ENCODE peak calls at places on chromosomes 2 and 18, in eight cellular contexts. I, M, B, L, X, Y, T and E are unnamed samples.

GRCh38 chr2:20190862-20191713 is 33.8 kb downstream of the SDC1 start:
- DNase-seq in I (peak), M (no peak), B (peak), L (no peak), X (no peak), Y (peak), T (peak), E (peak)

GRCh38 chr2:178529194-178529593 is 48.9 kb downstream of the PLEKHA3 start:
- DNase-seq in I (no peak), M (no peak), B (no peak), L (no peak), X (no peak), Y (no peak), T (no peak), E (no peak)

GRCh38 chr2:26034597-26035067 is 748 bp downstream of the RAB10 start:
- DNase-seq in I (no peak), M (no peak), B (no peak), L (no peak), X (no peak), Y (peak), T (peak), E (peak)

GRCh38 chr2:218988650-218989049 is 3.7 kb upstream of the FEV start:
- DNase-seq in I (no peak), M (no peak), B (no peak), L (no peak), X (no peak), Y (peak), T (no peak), E (no peak)

GRCh38 chr2:215695876-215696275 is 260.0 kb upstream of the FN1 start:
- DNase-seq in I (no peak), M (no peak), B (peak), L (no peak), X (no peak), Y (no peak), T (no peak), E (no peak)

GRCh38 chr2:38375711-38376345 is 1.2 kb downstream of the ATL2 start:
- DNase-seq in I (no peak), M (no peak), B (no peak), L (no peak), X (no peak), Y (peak), T (peak), E (peak)

GRCh38 chr2:9630001-9630749 is 622 bp downstream of the YWHAQ start:
- DNase-seq in I (peak), M (peak), B (peak), L (peak), X (peak), Y (peak), T (peak), E (peak)

GRCh38 chr2:72982781-72983499 is 65.6 kb downstream of the EMX1 start:
- DNase-seq in I (no peak), M (no peak), B (no peak), L (no peak), X (no peak), Y (no peak), T (no peak), E (no peak)

GRCh38 chr2:9032555-9032954 is 29.1 kb upstream of the MBOAT2 start:
- DNase-seq in I (no peak), M (no peak), B (no peak), L (no peak), X (no peak), Y (no peak), T (no peak), E (no peak)

GRCh38 chr18:32577561-32577960 is 106.9 kb upstream of the GAREM1 start:
- DNase-seq in I (no peak), M (no peak), B (no peak), L (no peak), X (no peak), Y (no peak), T (no peak), E (no peak)

GRCh38 chr18:54739476-54739875 is 88.8 kb upstream of the RAB27B start:
- DNase-seq in I (no peak), M (no peak), B (peak), L (no peak), X (no peak), Y (no peak), T (no peak), E (peak)

GRCh38 chr2:33391582-33392255 is 84.7 kb upstream of the RASGRP3 start:
- DNase-seq in I (no peak), M (no peak), B (peak), L (no peak), X (no peak), Y (no peak), T (no peak), E (no peak)

GRCh38 chr18:35904389-35905037 is 68.0 kb upstream of the RMP24 start:
- DNase-seq in I (no peak), M (no peak), B (no peak), L (no peak), X (no peak), Y (no peak), T (no peak), E (no peak)

GRCh38 chr18:7084766-7085080 is 32.9 kb downstream of the LAMA1 start:
- DNase-seq in I (no peak), M (no peak), B (peak), L (no peak), X (no peak), Y (no peak), T (no peak), E (peak)

GRCh38 chr2:99851811-99852210 is 290.6 kb downstream of the AFF3 start:
- DNase-seq in I (no peak), M (no peak), B (no peak), L (no peak), X (no peak), Y (no peak), T (no peak), E (no peak)

GRCh38 chr2:222298311-222299150 is at the start of gene PAX3:
- DNase-seq in I (no peak), M (no peak), B (peak), L (no peak), X (no peak), Y (no peak), T (peak), E (no peak)

GRCh38 chr2:157559461-157559860 is 69.2 kb downstream of the ACVR1C start:
- DNase-seq in I (no peak), M (no peak), B (no peak), L (no peak), X (no peak), Y (no peak), T (peak), E (no peak)
- H3K4me3 ChIP-seq in I (no peak), M (no peak), B (no peak), L (no peak), X (no peak), Y (no peak), T (no peak), E (no peak)

GRCh38 chr2:56613254-56613653 is 429.5 kb downstream of the CCDC85A start:
- DNase-seq in I (no peak), M (no peak), B (no peak), L (no peak), X (no peak), Y (no peak), T (no peak), E (no peak)

GRCh38 chr2:56613917-56614316 is 430.1 kb downstream of the CCDC85A start:
- DNase-seq in I (no peak), M (no peak), B (peak), L (no peak), X (no peak), Y (no peak), T (no peak), E (peak)

GRCh38 chr2:56615750-56616149 is 432.0 kb downstream of the CCDC85A start:
- DNase-seq in I (no peak), M (no peak), B (no peak), L (no peak), X (no peak), Y (no peak), T (no peak), E (no peak)
- H3K4me3 ChIP-seq in I (no peak), M (no peak), B (no peak), L (no peak), X (no peak), Y (no peak), T (no peak), E (no peak)

DNA sequence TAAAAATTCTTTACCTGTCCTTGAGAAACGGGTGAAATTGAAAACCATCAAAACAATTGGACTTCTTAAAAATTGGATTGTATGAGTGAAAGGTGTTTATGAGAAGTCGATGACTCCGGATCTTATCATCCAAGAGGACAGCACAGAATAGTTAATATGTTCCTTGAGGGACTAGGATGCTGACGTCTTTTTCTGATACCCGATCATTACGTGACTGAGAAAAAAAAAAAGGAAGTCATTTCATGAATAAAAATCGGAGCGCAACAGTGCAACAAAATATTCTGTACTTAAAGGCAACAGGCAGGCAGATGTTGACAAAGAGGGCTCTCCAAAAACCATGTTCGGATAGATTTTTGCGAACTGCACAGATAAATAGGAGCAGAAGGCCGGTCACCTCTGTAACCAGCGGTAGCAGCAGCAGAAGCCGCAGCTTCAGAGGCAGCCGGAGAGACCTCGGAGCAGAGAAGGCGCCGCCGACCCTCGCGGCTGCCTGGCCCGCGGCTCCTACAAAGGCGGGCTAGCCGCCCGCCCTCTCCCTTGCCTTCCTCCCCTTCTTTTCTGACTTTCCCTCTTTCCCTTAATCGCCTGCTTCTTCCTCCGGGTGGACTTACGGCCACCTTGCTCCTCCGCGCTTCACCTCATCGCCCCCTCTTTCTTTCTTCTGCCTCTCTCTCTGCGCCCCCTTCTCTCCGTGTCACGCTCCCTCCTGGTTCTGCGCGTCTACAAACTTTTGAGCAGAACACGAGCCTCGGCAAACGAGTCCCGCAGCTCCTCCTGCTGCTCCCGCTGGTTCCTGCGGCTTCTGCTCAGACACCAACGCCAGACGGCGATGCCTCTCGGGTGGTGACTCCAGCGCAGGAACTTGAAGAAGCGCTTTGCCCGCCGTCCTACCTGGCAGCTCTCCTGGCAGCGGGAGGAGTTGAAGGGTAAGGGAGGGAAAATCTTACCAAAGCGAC is at the start of gene ADCYAP1:
- DNase-seq in I (peak), M (no peak), B (peak), L (no peak), X (no peak), Y (peak), T (peak), E (peak)
- H3K4me3 ChIP-seq in I (peak), M (peak), B (no peak), L (no peak), X (no peak), Y (peak), T (peak), E (no peak)

GRCh38 chr18:22840606-22841144 is 92.5 kb upstream of the RBBP8 start:
- DNase-seq in I (no peak), M (no peak), B (peak), L (no peak), X (no peak), Y (no peak), T (no peak), E (no peak)

GRCh38 chr18:22839488-22839930 is 93.6 kb upstream of the RBBP8 start:
- DNase-seq in I (no peak), M (no peak), B (no peak), L (no peak), X (no peak), Y (no peak), T (no peak), E (no peak)

GRCh38 chr18:22838221-22838620 is 94.9 kb upstream of the RBBP8 start:
- DNase-seq in I (no peak), M (no peak), B (no peak), L (no peak), X (no peak), Y (no peak), T (no peak), E (no peak)

GRCh38 chr18:22836932-22837331 is 96.2 kb upstream of the RBBP8 start:
- DNase-seq in I (no peak), M (no peak), B (no peak), L (no peak), X (no peak), Y (no peak), T (no peak), E (no peak)

GRCh38 chr18:22838639-22839487 is 94.3 kb upstream of the RBBP8 start:
- DNase-seq in I (no peak), M (no peak), B (no peak), L (no peak), X (no peak), Y (no peak), T (no peak), E (no peak)
- H3K4me3 ChIP-seq in I (no peak), M (no peak), B (no peak), L (no peak), X (no peak), Y (no peak), T (no peak), E (no peak)

DNA sequence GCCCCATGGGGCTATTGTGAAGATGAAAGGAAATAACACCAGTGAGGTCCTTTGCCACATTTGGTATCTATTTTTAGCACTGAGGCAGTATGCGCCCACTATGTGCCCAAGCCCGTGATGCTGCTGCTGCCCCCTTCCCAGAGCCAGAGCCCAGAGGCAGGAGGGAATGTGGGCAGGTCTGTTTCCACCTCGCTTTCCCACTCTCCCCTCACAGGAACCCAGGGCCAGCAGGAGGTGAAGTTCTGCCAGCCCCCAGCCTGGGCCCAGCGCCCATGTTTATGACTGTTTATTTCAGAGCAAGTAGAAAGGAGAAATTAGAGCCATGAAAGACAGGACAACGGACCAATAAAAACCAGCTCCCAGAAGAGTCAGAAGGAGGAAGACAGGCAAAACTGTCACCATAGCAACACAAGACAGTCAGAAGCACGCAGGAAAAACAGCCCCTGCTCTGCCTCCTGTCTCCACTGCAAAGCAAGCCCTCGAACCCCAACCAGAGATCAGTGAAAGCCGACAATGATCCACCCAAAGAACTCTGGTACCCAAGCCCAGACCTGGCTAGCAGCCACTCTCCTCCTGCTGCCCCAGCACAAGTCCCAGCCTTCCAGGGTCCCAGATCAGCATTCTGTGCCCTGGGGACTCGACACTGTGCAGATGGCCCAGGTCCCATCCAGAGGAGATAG is 1.4 kb downstream of the CYRIA start:
- DNase-seq in I (no peak), M (peak), B (peak), L (no peak), X (no peak), Y (peak), T (peak), E (peak)
- H3K4me3 ChIP-seq in I (no peak), M (peak), B (no peak), L (no peak), X (no peak), Y (no peak), T (no peak), E (peak)

DNA sequence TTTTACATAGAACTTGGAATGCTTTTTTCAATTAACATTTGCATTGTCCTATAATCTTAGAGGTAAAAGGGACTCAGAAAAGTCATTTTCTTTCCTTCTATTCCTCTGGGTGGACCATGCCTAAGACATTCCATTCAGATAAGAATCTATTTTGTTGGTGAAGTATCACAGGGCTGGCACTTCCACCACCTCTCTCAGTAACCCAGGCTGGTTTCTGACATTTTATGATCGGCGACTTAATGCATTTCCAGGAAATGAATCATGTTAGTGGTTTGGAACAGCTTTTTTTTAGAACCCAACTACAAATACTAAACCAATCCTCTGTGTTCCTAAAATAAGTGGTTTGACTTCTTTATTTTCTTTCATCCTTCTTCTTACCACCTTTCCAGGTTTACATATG is 27.0 kb downstream of the GAD1 start:
- DNase-seq in I (no peak), M (no peak), B (peak), L (peak), X (no peak), Y (no peak), T (no peak), E (peak)
- H3K4me3 ChIP-seq in I (no peak), M (no peak), B (no peak), L (peak), X (no peak), Y (no peak), T (no peak), E (no peak)

GRCh38 chr2:237859533-237860272 is at the start of gene RAMP1:
- DNase-seq in I (no peak), M (no peak), B (peak), L (no peak), X (no peak), Y (no peak), T (peak), E (no peak)

GRCh38 chr2:237860273-237860935 is 981 bp downstream of the RAMP1 start:
- DNase-seq in I (no peak), M (no peak), B (no peak), L (no peak), X (no peak), Y (no peak), T (no peak), E (no peak)

GRCh38 chr2:237859082-237859433 is 365 bp upstream of the RAMP1 start:
- DNase-seq in I (no peak), M (no peak), B (no peak), L (no peak), X (no peak), Y (no peak), T (no peak), E (no peak)

GRCh38 chr2:237857791-237858190 is 1.6 kb upstream of the RAMP1 start:
- DNase-seq in I (no peak), M (no peak), B (no peak), L (no peak), X (no peak), Y (no peak), T (no peak), E (no peak)

DNA sequence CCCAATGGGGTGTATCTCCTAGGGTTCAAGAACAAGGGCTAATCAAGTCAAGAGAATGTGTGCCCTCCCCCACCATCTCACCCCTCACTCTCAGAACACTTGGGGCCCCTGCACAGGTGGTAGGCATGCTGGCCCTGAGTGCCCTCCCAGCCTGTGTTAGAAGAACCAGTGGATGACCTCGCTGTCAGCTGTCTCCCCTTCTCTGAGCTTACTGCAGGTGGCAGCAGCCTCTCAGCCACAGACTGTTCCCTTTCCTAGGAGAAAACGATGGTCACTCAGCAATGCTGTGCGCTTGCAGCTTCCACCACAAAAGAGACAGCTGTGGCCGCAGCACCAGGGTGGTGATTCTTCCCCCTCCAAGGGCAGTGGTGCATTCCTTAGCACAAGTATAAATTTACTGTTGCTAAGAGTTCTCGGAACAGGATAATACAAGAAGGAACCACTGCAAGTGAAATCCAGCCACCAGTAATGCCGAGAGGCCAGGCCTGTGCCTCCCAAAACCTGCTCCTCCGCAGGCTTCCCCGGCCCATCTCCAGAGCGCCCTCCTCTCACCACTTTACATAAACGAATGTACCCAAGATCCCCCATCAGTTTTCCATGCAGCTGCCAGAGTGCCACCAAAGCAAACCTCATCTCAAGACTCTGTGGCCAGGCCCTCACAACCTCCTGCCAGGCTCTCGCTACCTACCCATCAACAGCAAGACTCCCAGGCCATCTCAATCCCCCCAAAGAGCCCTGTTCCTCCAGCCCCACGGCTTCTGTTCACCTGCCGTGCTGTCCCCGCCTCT is 935 bp upstream of the RAMP1 start:
- DNase-seq in I (peak), M (peak), B (peak), L (no peak), X (no peak), Y (peak), T (peak), E (peak)
- H3K4me3 ChIP-seq in I (no peak), M (peak), B (no peak), L (peak), X (no peak), Y (peak), T (no peak), E (no peak)

GRCh38 chr2:154941379-154941778 is 242.9 kb downstream of the KCNJ3 start:
- DNase-seq in I (no peak), M (no peak), B (no peak), L (no peak), X (no peak), Y (no peak), T (no peak), E (no peak)
- H3K4me3 ChIP-seq in I (no peak), M (no peak), B (no peak), L (no peak), X (no peak), Y (no peak), T (no peak), E (no peak)